ENCODE peak calls at places on chromosomes 11 and 22, in five cellular contexts. C is cardiac muscle cell, K is neural progenitor cell, N is HCT116, O is mammary epithelial cell. H is an unnamed sample. For H3K9me3, the result is how much of the 10 kb centered on the place peaks cover.

GRCh38 chr11:1541474-1542204 is 30.4 kb downstream of the DUSP8 start:
- DNase-seq in O (no peak), C (no peak), K (peak), N (no peak), H (no peak)

GRCh38 chr22:23829845-23830372 is 8.9 kb downstream of the DERL3 start:
- DNase-seq in N (no peak), C (peak), O (no peak), K (no peak), H (no peak)

GRCh38 chr11:102177974-102178631 is 67.9 kb downstream of the YAP1 start:
- DNase-seq in N (peak), C (peak), K (no peak), O (peak), H (no peak)

GRCh38 chr22:17476838-17477237 is 86.5 kb upstream of the SLC25A18 start:
- DNase-seq in K (no peak), C (peak), N (no peak), O (peak), H (no peak)

GRCh38 chr11:57432017-57432590 is 5.2 kb upstream of the SLC43A3 start:
- DNase-seq in N (no peak), C (peak), O (no peak), K (no peak), H (no peak)

GRCh38 chr11:132864811-132865576 is 667.3 kb downstream of the OPCML start:
- DNase-seq in O (no peak), N (no peak), C (no peak), K (peak), H (no peak)

GRCh38 chr11:74650498-74650897 is 58.1 kb downstream of the POLD3 start:
- DNase-seq in K (no peak), C (peak), O (no peak), N (no peak), H (no peak)

GRCh38 chr22:23531966-23532735 is 47.9 kb downstream of the IGLL1 start:
- DNase-seq in N (no peak), C (no peak), K (no peak), O (no peak), H (no peak)

GRCh38 chr11:34837246-34837856 is 78.8 kb downstream of the APIP start:
- DNase-seq in C (no peak), N (no peak), O (no peak), K (no peak), H (no peak)

GRCh38 chr11:69215784-69216415 is 60.2 kb downstream of the SMIM38 start:
- DNase-seq in K (no peak), C (no peak), O (peak), N (no peak), H (no peak)

GRCh38 chr11:62896049-62896448 is 15.4 kb downstream of the SLC3A2 start:
- DNase-seq in O (no peak), K (no peak), N (no peak), C (no peak), H (no peak)

GRCh38 chr11:84923489-84923888 is 703.7 kb downstream of the DLG2 start:
- DNase-seq in O (no peak), C (no peak), K (no peak), N (no peak), H (no peak)

GRCh38 chr11:134822930-134823329 is 410.9 kb upstream of the B3GAT1 start:
- DNase-seq in O (no peak), N (no peak), C (no peak), K (no peak), H (no peak)

GRCh38 chr22:46521994-46522393 is 15.4 kb downstream of the CELSR1 start:
- DNase-seq in C (no peak), K (no peak), N (no peak), O (no peak), H (no peak)

GRCh38 chr22:49971232-49972162 is 10.9 kb downstream of the PIM3 start:
- DNase-seq in N (no peak), O (no peak), K (peak), C (peak), H (no peak)

GRCh38 chr11:73230931-73231330 is 12.8 kb downstream of the P2RY2 start:
- DNase-seq in K (no peak), O (no peak), N (no peak), C (no peak), H (no peak)

GRCh38 chr11:6427516-6427915 is 8.6 kb upstream of the APBB1 start:
- DNase-seq in K (peak), O (no peak), C (no peak), N (no peak), H (no peak)

GRCh38 chr22:37228106-37229011 is 15.7 kb downstream of the RAC2 start:
- DNase-seq in N (peak), O (peak), K (no peak), C (peak), H (no peak)

GRCh38 chr22:41099036-41099435 is 6.6 kb downstream of the EP300 start:
- DNase-seq in O (no peak), N (no peak), C (no peak), K (no peak), H (no peak)

GRCh38 chr11:120657306-120658070 is 145.9 kb downstream of the GRIK4 start:
- DNase-seq in O (no peak), N (no peak), K (no peak), C (no peak), H (no peak)

GRCh38 chr11:134200688-134201087 is 23.1 kb downstream of the NCAPD3 start:
- DNase-seq in K (no peak), N (no peak), O (no peak), C (no peak), H (no peak)

GRCh38 chr22:46087816-46088277 is 62.5 kb upstream of the PPARA start:
- DNase-seq in K (peak), C (peak), N (no peak), O (peak), H (no peak)

DNA sequence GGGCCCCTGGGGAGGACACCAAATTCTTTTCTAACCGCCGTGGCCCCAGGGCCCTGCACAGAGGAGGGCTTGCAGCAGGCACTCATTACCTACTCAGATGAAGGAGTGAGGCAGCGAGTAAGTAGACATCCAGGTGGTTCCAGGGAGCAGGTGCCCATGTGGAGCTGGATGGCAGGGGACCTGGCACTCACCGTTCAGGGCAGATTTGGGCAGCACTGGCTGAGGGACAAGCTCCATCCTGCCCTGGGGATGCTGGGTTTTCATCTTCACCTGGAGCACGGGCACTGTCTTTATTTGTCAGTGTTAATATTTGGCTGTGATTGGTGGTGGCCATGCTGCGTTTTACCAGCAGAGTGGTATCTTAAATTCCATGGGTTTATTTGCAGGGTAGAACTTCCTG is 1182.7 kb downstream of the BRD1 start:
- DNase-seq in N (no peak), K (no peak), C (no peak), O (no peak), H (no peak)
- H3K9me3 ChIP-seq in N (under half), K (under half), C (under half), O (half or more), H (under half)

GRCh38 chr11:2631161-2631560 is 68.6 kb downstream of the KCNQ1OT1 start:
- DNase-seq in K (no peak), N (no peak), O (no peak), C (no peak), H (no peak)

GRCh38 chr11:2625183-2625582 is 74.6 kb downstream of the KCNQ1OT1 start:
- DNase-seq in N (no peak), K (no peak), C (no peak), O (no peak), H (no peak)

GRCh38 chr11:2630679-2631078 is 69.1 kb downstream of the KCNQ1OT1 start:
- DNase-seq in O (no peak), N (no peak), C (no peak), K (no peak), H (no peak)
- H3K9me3 ChIP-seq in O (under half), N (under half), C (under half), K (under half), H (under half)

GRCh38 chr22:38832005-38832978 is 11.5 kb downstream of the NPTXR start:
- DNase-seq in K (no peak), O (no peak), N (no peak), C (no peak), H (no peak)

GRCh38 chr22:38833061-38833460 is 10.8 kb downstream of the NPTXR start:
- DNase-seq in N (no peak), K (no peak), C (no peak), O (no peak), H (no peak)

GRCh38 chr22:38835888-38836301 is 7.9 kb downstream of the NPTXR start:
- DNase-seq in N (no peak), K (no peak), C (peak), O (peak), H (no peak)

GRCh38 chr22:38834991-38835390 is 8.8 kb downstream of the NPTXR start:
- DNase-seq in O (no peak), K (no peak), C (no peak), N (no peak), H (no peak)

DNA sequence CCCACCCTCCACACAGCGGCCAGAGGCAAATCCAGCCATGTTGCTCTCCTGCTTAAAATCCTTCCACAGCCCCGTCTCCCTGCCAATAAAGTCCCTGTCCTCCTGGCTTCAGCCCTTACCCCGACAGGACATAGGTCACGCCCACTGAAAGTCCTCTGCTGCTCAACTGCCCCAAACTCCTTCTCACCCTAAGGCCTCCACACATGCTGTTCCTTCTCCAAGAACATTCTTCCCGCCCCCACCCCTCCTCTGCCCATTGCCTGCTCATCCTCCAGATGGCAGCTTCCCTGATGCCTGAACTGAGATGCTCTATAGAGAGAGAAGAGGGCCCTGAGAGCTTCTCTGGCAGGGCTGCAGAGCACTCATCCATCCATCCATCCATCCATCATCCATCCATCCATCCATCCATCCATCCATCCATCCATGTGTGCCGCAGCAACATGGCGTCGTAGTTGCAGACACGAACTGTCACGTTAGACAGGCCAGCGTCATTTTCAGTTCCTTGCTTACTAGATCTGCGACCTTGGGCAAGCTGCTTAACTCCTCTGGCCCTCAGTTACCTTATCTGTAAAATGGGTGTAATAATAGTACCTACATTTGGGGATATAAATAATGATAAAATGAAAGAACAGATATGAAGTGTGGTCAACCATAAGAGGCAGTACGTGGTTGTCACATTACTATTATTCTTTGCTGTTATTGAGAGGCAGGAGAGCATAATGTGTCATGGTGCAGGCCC is 9.4 kb downstream of the NPTXR start:
- DNase-seq in C (no peak), N (no peak), O (no peak), K (no peak), H (no peak)
- H3K9me3 ChIP-seq in C (under half), N (under half), O (under half), K (under half), H (under half)

DNA sequence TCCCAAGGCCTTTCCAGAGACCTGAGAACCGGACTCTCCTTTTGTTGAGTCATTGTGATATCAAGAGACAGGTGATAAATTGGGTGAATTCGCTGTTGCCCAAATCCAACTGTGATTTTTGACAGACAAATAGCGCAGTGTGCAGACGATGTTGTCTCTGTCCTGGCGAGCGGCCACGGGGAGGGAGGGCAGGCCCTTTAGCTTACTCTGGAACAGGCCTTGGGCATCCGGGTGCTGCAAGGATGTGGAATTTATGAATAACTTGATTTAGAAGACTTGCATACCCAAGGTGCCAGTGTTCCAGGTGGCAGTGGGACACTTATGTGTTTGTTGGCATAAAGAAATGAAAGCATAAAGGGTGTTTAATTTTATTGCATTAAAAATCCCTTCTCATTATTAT is 9.2 kb downstream of the LDLRAD3 start:
- DNase-seq in C (no peak), N (no peak), O (no peak), K (no peak), H (no peak)
- H3K9me3 ChIP-seq in C (under half), N (under half), O (under half), K (under half), H (under half)

GRCh38 chr11:2652857-2653643 is 46.7 kb downstream of the KCNQ1OT1 start:
- DNase-seq in N (no peak), C (peak), O (no peak), K (no peak), H (no peak)
- H3K9me3 ChIP-seq in N (under half), C (under half), O (under half), K (under half), H (under half)